ENCODE peak calls at places on chromosomes 2 and 18, in six cellular contexts. One of them, this sample, is unnamed.

GRCh38 chr18:22280453-22280750 is 111.0 kb downstream of the GATA6 start:
- DNase-seq in body of pancreas: no peak
- DNase-seq in mammary epithelial cell: no peak
- DNase-seq in mucosa of descending colon: no peak
- DNase-seq in cardiac muscle cell: no peak
- DNase-seq in sigmoid colon: no peak
- DNase-seq in this sample: no peak

GRCh38 chr2:109029444-109030193 is 40.6 kb upstream of the EDAR start:
- DNase-seq in body of pancreas: no peak
- DNase-seq in mammary epithelial cell: no peak
- DNase-seq in mucosa of descending colon: no peak
- DNase-seq in cardiac muscle cell: peak; percentile 33
- DNase-seq in sigmoid colon: no peak
- DNase-seq in this sample: no peak

GRCh38 chr2:19554520-19554919 is 196.1 kb upstream of the OSR1 start:
- DNase-seq in body of pancreas: no peak
- DNase-seq in mammary epithelial cell: no peak
- DNase-seq in mucosa of descending colon: no peak
- DNase-seq in cardiac muscle cell: no peak
- DNase-seq in sigmoid colon: no peak
- DNase-seq in this sample: no peak

GRCh38 chr18:44620821-44621220 is 59.9 kb upstream of the SETBP1 start:
- DNase-seq in body of pancreas: no peak
- DNase-seq in mammary epithelial cell: no peak
- DNase-seq in mucosa of descending colon: no peak
- DNase-seq in cardiac muscle cell: no peak
- DNase-seq in sigmoid colon: no peak
- DNase-seq in this sample: no peak

GRCh38 chr2:8202139-8202538 is 479.7 kb upstream of the ID2 start:
- DNase-seq in body of pancreas: no peak
- DNase-seq in mammary epithelial cell: no peak
- DNase-seq in mucosa of descending colon: no peak
- DNase-seq in cardiac muscle cell: no peak
- DNase-seq in sigmoid colon: no peak
- DNase-seq in this sample: no peak

GRCh38 chr2:170715932-170716777 is 1.0 kb downstream of the SP5 start:
- DNase-seq in body of pancreas: peak; percentile 9
- DNase-seq in mammary epithelial cell: no peak
- DNase-seq in mucosa of descending colon: peak; percentile 57
- DNase-seq in cardiac muscle cell: no peak
- DNase-seq in sigmoid colon: peak; percentile 69
- DNase-seq in this sample: no peak

GRCh38 chr2:238116298-238117198 is 16.4 kb downstream of the ESPNL start:
- DNase-seq in body of pancreas: no peak
- DNase-seq in mammary epithelial cell: no peak
- DNase-seq in mucosa of descending colon: peak; percentile 33
- DNase-seq in cardiac muscle cell: no peak
- DNase-seq in sigmoid colon: no peak
- DNase-seq in this sample: no peak

GRCh38 chr18:29874519-29875098 is 1167.9 kb downstream of the DSC3 start:
- DNase-seq in body of pancreas: no peak
- DNase-seq in mammary epithelial cell: peak; percentile 39
- DNase-seq in mucosa of descending colon: no peak
- DNase-seq in cardiac muscle cell: peak; percentile 70
- DNase-seq in sigmoid colon: no peak
- DNase-seq in this sample: no peak

GRCh38 chr2:20594957-20595356 is 55.9 kb downstream of the HS1BP3 start:
- DNase-seq in body of pancreas: peak; percentile 1
- DNase-seq in mammary epithelial cell: no peak
- DNase-seq in mucosa of descending colon: no peak
- DNase-seq in cardiac muscle cell: no peak
- DNase-seq in sigmoid colon: peak; percentile 45
- DNase-seq in this sample: no peak

GRCh38 chr18:80204142-80204541 is 43.2 kb downstream of the PARD6G start:
- DNase-seq in body of pancreas: no peak
- DNase-seq in mammary epithelial cell: no peak
- DNase-seq in mucosa of descending colon: no peak
- DNase-seq in cardiac muscle cell: no peak
- DNase-seq in sigmoid colon: no peak
- DNase-seq in this sample: no peak

GRCh38 chr18:35415511-35416427 is 38.6 kb upstream of the ZNF396 start:
- DNase-seq in body of pancreas: no peak
- DNase-seq in mammary epithelial cell: no peak
- DNase-seq in mucosa of descending colon: no peak
- DNase-seq in cardiac muscle cell: peak; percentile 70
- DNase-seq in sigmoid colon: no peak
- DNase-seq in this sample: no peak

GRCh38 chr18:35939166-35939565 is 33.3 kb upstream of the RMP24 start:
- DNase-seq in body of pancreas: no peak
- DNase-seq in mammary epithelial cell: no peak
- DNase-seq in mucosa of descending colon: no peak
- DNase-seq in cardiac muscle cell: peak; percentile 35
- DNase-seq in sigmoid colon: no peak
- DNase-seq in this sample: no peak

GRCh38 chr2:61426267-61426897 is 44.5 kb downstream of the USP34 start:
- DNase-seq in body of pancreas: peak; percentile 62
- DNase-seq in mammary epithelial cell: peak; percentile 11
- DNase-seq in mucosa of descending colon: peak; percentile 75
- DNase-seq in cardiac muscle cell: peak; percentile 53
- DNase-seq in sigmoid colon: no peak
- DNase-seq in this sample: peak; percentile 12

GRCh38 chr18:77132369-77133050 is at the start of gene MBP:
- DNase-seq in body of pancreas: peak; percentile 95
- DNase-seq in mammary epithelial cell: peak; percentile 71
- DNase-seq in mucosa of descending colon: peak; percentile 95
- DNase-seq in cardiac muscle cell: no peak
- DNase-seq in sigmoid colon: peak; percentile 82
- DNase-seq in this sample: peak; percentile 11

GRCh38 chr2:3645745-3646389 is 12.1 kb upstream of the ALLC start:
- DNase-seq in body of pancreas: no peak
- DNase-seq in mammary epithelial cell: no peak
- DNase-seq in mucosa of descending colon: no peak
- DNase-seq in cardiac muscle cell: no peak
- DNase-seq in sigmoid colon: peak; percentile 44
- DNase-seq in this sample: no peak

GRCh38 chr2:161416633-161417427 is 733 bp downstream of the TBR1 start:
- DNase-seq in body of pancreas: no peak
- DNase-seq in mammary epithelial cell: no peak
- DNase-seq in mucosa of descending colon: no peak
- DNase-seq in cardiac muscle cell: no peak
- DNase-seq in sigmoid colon: no peak
- DNase-seq in this sample: no peak

GRCh38 chr2:117952237-117952636 is 61.6 kb downstream of the CCDC93 start:
- DNase-seq in body of pancreas: no peak
- DNase-seq in mammary epithelial cell: no peak
- DNase-seq in mucosa of descending colon: no peak
- DNase-seq in cardiac muscle cell: no peak
- DNase-seq in sigmoid colon: no peak
- DNase-seq in this sample: no peak

GRCh38 chr18:69216390-69216789 is 184.3 kb upstream of the DOK6 start:
- DNase-seq in body of pancreas: no peak
- DNase-seq in mammary epithelial cell: no peak
- DNase-seq in mucosa of descending colon: no peak
- DNase-seq in cardiac muscle cell: no peak
- DNase-seq in sigmoid colon: no peak
- DNase-seq in this sample: no peak

GRCh38 chr2:180385601-180386201 is 378.6 kb upstream of the CWC22 start:
- DNase-seq in body of pancreas: no peak
- DNase-seq in mammary epithelial cell: peak; percentile 55
- DNase-seq in mucosa of descending colon: no peak
- DNase-seq in cardiac muscle cell: peak; percentile 88
- DNase-seq in sigmoid colon: no peak
- DNase-seq in this sample: no peak

GRCh38 chr2:177427316-177427715 is 34.7 kb downstream of the AGPS start:
- DNase-seq in body of pancreas: no peak
- DNase-seq in mammary epithelial cell: no peak
- DNase-seq in mucosa of descending colon: no peak
- DNase-seq in cardiac muscle cell: no peak
- DNase-seq in sigmoid colon: no peak
- DNase-seq in this sample: no peak
- H3K9me3 ChIP-seq in body of pancreas: no peaks in the 10 kb centered on the region
- H3K9me3 ChIP-seq in mammary epithelial cell: peaks cover 3% of the 10 kb centered on the region
- H3K9me3 ChIP-seq in mucosa of descending colon: peaks cover 21% of the 10 kb centered on the region
- H3K9me3 ChIP-seq in cardiac muscle cell: no peaks in the 10 kb centered on the region
- H3K9me3 ChIP-seq in sigmoid colon: peaks cover 10% of the 10 kb centered on the region
- H3K9me3 ChIP-seq in this sample: peaks cover 11% of the 10 kb centered on the region

DNA sequence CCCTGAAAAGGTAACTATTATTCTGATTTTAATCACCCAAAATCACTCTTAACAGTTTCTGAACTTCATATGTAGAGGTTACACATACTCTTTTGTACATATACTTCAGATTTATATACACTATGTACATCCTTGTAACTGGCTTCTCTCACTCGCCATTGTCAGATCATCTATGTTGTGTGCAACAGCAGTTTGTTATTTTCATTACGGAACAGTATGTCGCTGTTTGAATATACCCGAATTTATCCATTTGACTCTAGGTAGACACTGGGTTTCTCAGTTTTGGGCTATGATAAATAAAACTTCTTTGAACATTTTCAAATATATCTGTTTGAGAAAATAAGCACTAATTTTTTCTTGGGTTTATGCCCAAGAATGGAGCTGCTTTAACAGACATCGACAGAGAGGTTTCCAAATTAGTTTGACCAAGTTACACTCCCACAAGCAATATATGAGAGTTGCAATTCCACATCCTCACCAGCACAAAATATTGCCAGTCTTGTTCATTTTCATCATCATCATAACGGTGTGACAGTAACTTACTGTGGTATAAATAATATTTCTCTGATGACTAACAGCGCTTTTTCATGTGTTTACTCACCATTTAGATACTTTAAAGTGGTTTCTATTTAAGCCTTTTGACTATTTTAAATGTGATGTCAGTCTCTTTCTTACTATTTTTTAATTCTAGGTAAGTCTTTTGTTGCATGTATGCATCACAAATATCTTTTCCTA is 80.9 kb downstream of the SMC6 start:
- DNase-seq in body of pancreas: no peak
- DNase-seq in mammary epithelial cell: peak; percentile 80
- DNase-seq in mucosa of descending colon: no peak
- DNase-seq in cardiac muscle cell: peak; percentile 21
- DNase-seq in sigmoid colon: no peak
- DNase-seq in this sample: no peak
- TF ChIP-seq CTCF in body of pancreas: no peak
- TF ChIP-seq CTCF in mammary epithelial cell: peak; percentile 15
- TF ChIP-seq CTCF in mucosa of descending colon: no peak
- TF ChIP-seq CTCF in cardiac muscle cell: no peak
- TF ChIP-seq CTCF in sigmoid colon: no peak
- TF ChIP-seq CTCF in this sample: no peak

GRCh38 chr2:127498386-127498785 is 27.9 kb downstream of the IWS1 start:
- DNase-seq in body of pancreas: no peak
- DNase-seq in mammary epithelial cell: no peak
- DNase-seq in mucosa of descending colon: no peak
- DNase-seq in cardiac muscle cell: peak; percentile 61
- DNase-seq in sigmoid colon: no peak
- DNase-seq in this sample: no peak

GRCh38 chr2:127506502-127506901 is 19.8 kb downstream of the IWS1 start:
- DNase-seq in body of pancreas: no peak
- DNase-seq in mammary epithelial cell: peak; percentile 19
- DNase-seq in mucosa of descending colon: no peak
- DNase-seq in cardiac muscle cell: no peak
- DNase-seq in sigmoid colon: no peak
- DNase-seq in this sample: no peak

GRCh38 chr2:127508025-127508620 is 18.2 kb downstream of the IWS1 start:
- DNase-seq in body of pancreas: no peak
- DNase-seq in mammary epithelial cell: no peak
- DNase-seq in mucosa of descending colon: no peak
- DNase-seq in cardiac muscle cell: no peak
- DNase-seq in sigmoid colon: no peak
- DNase-seq in this sample: no peak

GRCh38 chr2:127504552-127505460 is 21.5 kb downstream of the IWS1 start:
- DNase-seq in body of pancreas: no peak
- DNase-seq in mammary epithelial cell: no peak
- DNase-seq in mucosa of descending colon: no peak
- DNase-seq in cardiac muscle cell: no peak
- DNase-seq in sigmoid colon: no peak
- DNase-seq in this sample: no peak

DNA sequence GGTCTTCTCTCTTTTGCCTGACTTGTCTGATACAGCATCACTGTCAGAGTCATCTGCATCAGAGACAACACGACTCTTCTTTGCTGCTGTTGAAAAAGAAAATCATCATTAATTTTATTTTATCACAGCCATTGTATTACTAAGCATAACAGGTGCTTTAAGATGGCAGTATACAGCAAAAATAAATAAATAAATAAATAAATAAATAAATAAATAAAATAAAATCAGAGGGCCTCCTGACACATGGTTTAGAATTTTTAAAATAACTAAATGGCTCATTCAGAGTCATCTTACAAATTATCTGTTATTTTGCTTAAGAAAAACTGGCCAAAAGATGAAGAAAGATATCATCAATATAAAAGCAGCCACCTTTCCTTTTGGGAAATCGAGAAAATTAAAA is 22.8 kb downstream of the IWS1 start:
- DNase-seq in body of pancreas: no peak
- DNase-seq in mammary epithelial cell: no peak
- DNase-seq in mucosa of descending colon: no peak
- DNase-seq in cardiac muscle cell: no peak
- DNase-seq in sigmoid colon: no peak
- DNase-seq in this sample: no peak
- H3K9me3 ChIP-seq in body of pancreas: no peaks in the 10 kb centered on the region
- H3K9me3 ChIP-seq in mammary epithelial cell: no peaks in the 10 kb centered on the region
- H3K9me3 ChIP-seq in mucosa of descending colon: no peaks in the 10 kb centered on the region
- H3K9me3 ChIP-seq in cardiac muscle cell: no peaks in the 10 kb centered on the region
- H3K9me3 ChIP-seq in sigmoid colon: no peaks in the 10 kb centered on the region
- H3K9me3 ChIP-seq in this sample: no peaks in the 10 kb centered on the region

DNA sequence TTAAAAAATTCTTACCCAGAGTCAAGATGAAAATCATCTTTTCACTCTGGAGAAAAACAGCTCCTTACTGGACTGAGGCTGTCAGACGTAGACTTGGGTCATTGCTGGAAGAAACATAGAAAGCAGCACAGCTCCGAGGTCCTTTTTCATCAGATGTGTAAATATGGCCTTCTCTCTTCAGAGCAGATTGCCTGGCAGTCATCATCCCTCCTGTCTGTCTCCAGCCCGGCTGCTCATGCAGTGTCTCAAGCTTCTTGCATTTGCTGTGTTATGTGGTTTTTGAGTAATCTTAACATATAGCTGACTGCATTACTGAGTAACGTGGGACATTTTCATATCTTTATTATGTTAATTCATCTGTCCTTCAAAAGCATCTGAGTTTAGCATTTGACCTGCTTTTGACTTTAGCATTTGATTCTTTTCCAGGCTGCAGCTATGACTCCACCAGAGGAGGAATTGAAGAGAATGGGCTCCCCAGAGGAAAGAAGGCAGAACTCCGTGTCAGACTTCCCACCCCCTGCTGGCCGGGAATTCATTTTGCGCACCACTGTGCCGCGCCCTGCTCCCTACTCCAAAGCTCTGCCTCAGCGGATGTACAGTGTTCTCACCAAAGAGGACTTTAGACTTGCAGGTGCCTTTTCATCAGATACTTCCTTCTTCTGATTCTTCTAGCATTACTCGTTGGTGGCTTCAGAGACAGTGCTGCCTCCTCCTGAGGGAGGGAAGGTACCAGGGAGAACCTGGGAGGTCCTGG is 116.2 kb downstream of the RAB3GAP1 start:
- DNase-seq in body of pancreas: no peak
- DNase-seq in mammary epithelial cell: no peak
- DNase-seq in mucosa of descending colon: no peak
- DNase-seq in cardiac muscle cell: no peak
- DNase-seq in sigmoid colon: no peak
- DNase-seq in this sample: no peak
- TF ChIP-seq CTCF in body of pancreas: no peak
- TF ChIP-seq CTCF in mammary epithelial cell: no peak
- TF ChIP-seq CTCF in mucosa of descending colon: no peak
- TF ChIP-seq CTCF in cardiac muscle cell: peak; percentile 2
- TF ChIP-seq CTCF in sigmoid colon: no peak
- TF ChIP-seq CTCF in this sample: no peak

GRCh38 chr2:229170907-229171306 is 100.2 kb downstream of the PID1 start:
- DNase-seq in body of pancreas: no peak
- DNase-seq in mammary epithelial cell: no peak
- DNase-seq in mucosa of descending colon: no peak
- DNase-seq in cardiac muscle cell: no peak
- DNase-seq in sigmoid colon: no peak
- DNase-seq in this sample: no peak
- H3K9me3 ChIP-seq in body of pancreas: no peaks in the 10 kb centered on the region
- H3K9me3 ChIP-seq in mammary epithelial cell: no peaks in the 10 kb centered on the region
- H3K9me3 ChIP-seq in mucosa of descending colon: peaks cover 7% of the 10 kb centered on the region
- H3K9me3 ChIP-seq in cardiac muscle cell: no peaks in the 10 kb centered on the region
- H3K9me3 ChIP-seq in sigmoid colon: no peaks in the 10 kb centered on the region
- H3K9me3 ChIP-seq in this sample: no peaks in the 10 kb centered on the region